ENCODE peak calls at places on chromosomes 2 and 18, in six cellular contexts. H is NAMALWA; F is T47D; U is B cell; N is cardiac muscle cell; M is central memory CD4-positive, alpha-beta T cell. D is an unnamed sample.

GRCh38 chr2:222398446-222398885 is 25.9 kb upstream of the SGPP2 start:
- DNase-seq in H (no peak), F (no peak), U (no peak), N (peak; percentile 86), M (no peak), D (no peak)

GRCh38 chr2:112032615-112033457 is 22.2 kb upstream of the TMEM87B start:
- DNase-seq in H (no peak), F (no peak), U (no peak), N (no peak), M (no peak), D (peak; percentile 78)

GRCh38 chr2:99682280-99683060 is 192.7 kb upstream of the REV1 start:
- DNase-seq in H (no peak), F (no peak), U (no peak), N (no peak), M (no peak), D (peak; percentile 69)

GRCh38 chr2:25561136-25561850 is 112.1 kb downstream of the DTNB start:
- DNase-seq in H (no peak), F (no peak), U (no peak), N (no peak), M (no peak), D (no peak)

GRCh38 chr2:170533156-170533555 is 182.0 kb upstream of the SP5 start:
- DNase-seq in H (no peak), F (no peak), U (no peak), N (no peak), M (no peak), D (no peak)

GRCh38 chr18:22177496-22177866 is 8.1 kb downstream of the GATA6 start:
- DNase-seq in H (no peak), F (no peak), U (no peak), N (no peak), M (no peak), D (no peak)

GRCh38 chr2:134466141-134466540 is 212.3 kb downstream of the MGAT5 start:
- DNase-seq in H (peak; percentile 47), F (peak; percentile 25), U (no peak), N (peak; percentile 59), M (no peak), D (peak; percentile 6)

GRCh38 chr18:58669731-58670379 is 1.4 kb upstream of the MALT1 start:
- DNase-seq in H (peak; percentile 45), F (peak; percentile 29), U (no peak), N (no peak), M (no peak), D (peak; percentile 59)

GRCh38 chr2:196586511-196586991 is 53.0 kb upstream of the CCDC150 start:
- DNase-seq in H (no peak), F (no peak), U (no peak), N (no peak), M (no peak), D (peak; percentile 89)

GRCh38 chr18:50573679-50574078 is 13.8 kb downstream of the MAPK4 start:
- DNase-seq in H (peak; percentile 51), F (no peak), U (no peak), N (no peak), M (no peak), D (peak; percentile 3)

GRCh38 chr2:67304300-67304890 is 92.7 kb upstream of the ETAA1 start:
- DNase-seq in H (no peak), F (no peak), U (no peak), N (no peak), M (no peak), D (no peak)

GRCh38 chr2:191721331-191721730 is 43.4 kb downstream of the NABP1 start:
- DNase-seq in H (no peak), F (no peak), U (no peak), N (no peak), M (no peak), D (no peak)

GRCh38 chr2:64105676-64106461 is 38.4 kb downstream of the PELI1 start:
- DNase-seq in H (no peak), F (no peak), U (no peak), N (no peak), M (no peak), D (no peak)

GRCh38 chr18:55781481-55781957 is 193.5 kb upstream of the TCF4 start:
- DNase-seq in H (peak; percentile 34), F (peak; percentile 38), U (no peak), N (peak; percentile 59), M (no peak), D (peak; percentile 76)

GRCh38 chr18:25326231-25327042 is 25.5 kb downstream of the ZNF521 start:
- DNase-seq in H (no peak), F (no peak), U (no peak), N (no peak), M (no peak), D (peak; percentile 66)

GRCh38 chr18:26792661-26793060 is 72.8 kb downstream of the AQP4 start:
- DNase-seq in H (no peak), F (no peak), U (no peak), N (no peak), M (no peak), D (peak; percentile 13)

GRCh38 chr2:231667096-231667427 is 41.3 kb upstream of the PTMA start:
- DNase-seq in H (no peak), F (no peak), U (no peak), N (no peak), M (no peak), D (no peak)

GRCh38 chr2:220191031-220191430 is 563.6 kb downstream of the SLC4A3 start:
- DNase-seq in H (no peak), F (no peak), U (no peak), N (no peak), M (no peak), D (peak; percentile 33)

GRCh38 chr18:23631746-23632145 is 31.0 kb downstream of the ANKRD29 start:
- DNase-seq in H (no peak), F (no peak), U (no peak), N (no peak), M (no peak), D (peak; percentile 18)

GRCh38 chr18:57797209-57797651 is 5.9 kb downstream of the ATP8B1 start:
- DNase-seq in H (no peak), F (no peak), U (no peak), N (no peak), M (no peak), D (no peak)

GRCh38 chr18:9333441-9334350 is 877 bp upstream of the TWSG1 start:
- DNase-seq in H (no peak), F (peak; percentile 13), U (no peak), N (no peak), M (no peak), D (peak; percentile 79)

GRCh38 chr2:118530976-118531375 is 316.5 kb downstream of the EN1 start:
- DNase-seq in H (no peak), F (no peak), U (no peak), N (no peak), M (no peak), D (peak; percentile 76)

GRCh38 chr2:205287316-205287715 is 395.0 kb upstream of the NRP2 start:
- DNase-seq in H (no peak), F (no peak), U (no peak), N (no peak), M (no peak), D (no peak)

GRCh38 chr2:178628590-178628989 is 148.3 kb downstream of the PLEKHA3 start:
- DNase-seq in H (no peak), F (no peak), U (no peak), N (peak; percentile 92), M (no peak), D (no peak)

GRCh38 chr2:179262077-179262660 is 2.5 kb downstream of the SESTD1 start:
- DNase-seq in H (no peak), F (no peak), U (no peak), N (no peak), M (no peak), D (peak; percentile 50)

GRCh38 chr18:22152093-22152492 is 17.3 kb upstream of the GATA6 start:
- DNase-seq in H (no peak), F (no peak), U (no peak), N (no peak), M (no peak), D (no peak)

GRCh38 chr2:27717070-27717453 is 53.4 kb downstream of the SLC4A1AP start:
- DNase-seq in H (no peak), F (peak; percentile 59), U (no peak), N (no peak), M (no peak), D (peak; percentile 98)

GRCh38 chr2:233519787-233520611 is 46.6 kb downstream of the USP40 start:
- DNase-seq in H (peak; percentile 57), F (no peak), U (no peak), N (no peak), M (no peak), D (no peak)

GRCh38 chr18:77191241-77191751 is 58.4 kb upstream of the GALR1 start:
- DNase-seq in H (no peak), F (no peak), U (no peak), N (no peak), M (no peak), D (peak; percentile 60)

GRCh38 chr18:50092250-50092780 is 102.6 kb downstream of the MYO5B start:
- DNase-seq in H (no peak), F (no peak), U (no peak), N (no peak), M (no peak), D (no peak)

GRCh38 chr2:176001281-176001902 is 675 bp downstream of the LNPK start:
- DNase-seq in H (peak; percentile 71), F (no peak), U (peak; percentile 46), N (peak; percentile 63), M (peak; percentile 38), D (peak; percentile 83)

GRCh38 chr2:26008851-26009566 is 24.9 kb upstream of the RAB10 start:
- DNase-seq in H (no peak), F (no peak), U (no peak), N (no peak), M (no peak), D (peak; percentile 91)

GRCh38 chr2:231709636-231709980 is 1.3 kb downstream of the PTMA start:
- DNase-seq in H (no peak), F (no peak), U (peak; percentile 55), N (peak; percentile 63), M (peak; percentile 50), D (peak; percentile 72)

GRCh38 chr2:121527009-121527682 is 3.5 kb upstream of the RNU4ATAC start:
- DNase-seq in H (no peak), F (no peak), U (no peak), N (no peak), M (no peak), D (no peak)

GRCh38 chr2:8573234-8573941 is 108.5 kb upstream of the ID2 start:
- DNase-seq in H (peak; percentile 46), F (no peak), U (no peak), N (no peak), M (no peak), D (no peak)

GRCh38 chr2:181780159-181781081 is 100.1 kb upstream of the NEUROD1 start:
- DNase-seq in H (no peak), F (no peak), U (no peak), N (no peak), M (no peak), D (no peak)

GRCh38 chr2:85278361-85278760 is 49.4 kb downstream of the TGOLN2 start:
- DNase-seq in H (no peak), F (no peak), U (no peak), N (no peak), M (no peak), D (peak; percentile 68)

GRCh38 chr2:217790195-217790594 is 212.6 kb downstream of the TNS1 start:
- DNase-seq in H (peak; percentile 64), F (no peak), U (no peak), N (no peak), M (peak; percentile 23), D (no peak)

GRCh38 chr2:133097666-133098065 is 427.7 kb upstream of the LYPD1 start:
- DNase-seq in H (no peak), F (no peak), U (no peak), N (no peak), M (no peak), D (peak; percentile 16)

GRCh38 chr18:4384932-4385331 is 70.2 kb downstream of the DLGAP1 start:
- DNase-seq in H (no peak), F (no peak), U (no peak), N (no peak), M (no peak), D (no peak)

D was measured in GM23248.